ENCODE peak calls at places on chromosomes 13 and 19, in ten cellular contexts. X is bronchial epithelial cell; B is pancreas; L is lung; U is EH; V is tibial nerve; I is activated T-helper 1 cell treated with anti-CD3 and anti-CD28 coated beads, Interleukin-2, amount 50 U/mL, for 16 hours; M is NCI-H510A treated with DMSO at 0.1 percent for 48 hours; T is astrocyte of the cerebellum; H is posterior vena cava. Q is an unnamed sample.

GRCh38 chr19:6062274-6062673 is 48.0 kb downstream of the RFX2 start:
- DNase-seq in X (no peak), B (no peak), L (peak; percentile 65), U (no peak), V (no peak), I (no peak), M (no peak), T (no peak), H (peak; percentile 92), Q (peak; percentile 63)

GRCh38 chr13:46633416-46633815 is 80.4 kb downstream of the LRCH1 start:
- DNase-seq in X (peak; percentile 44), B (no peak), L (no peak), U (peak; percentile 93), V (no peak), I (no peak), M (no peak), T (peak; percentile 82), H (no peak), Q (no peak)

GRCh38 chr13:41017153-41017552 is 2.0 kb downstream of the ELF1 start:
- DNase-seq in X (no peak), B (no peak), L (no peak), U (no peak), V (no peak), I (no peak), M (no peak), T (no peak), H (no peak), Q (no peak)

GRCh38 chr13:99265823-99266426 is 7.7 kb upstream of the GPR18 start:
- DNase-seq in X (peak; percentile 63), B (no peak), L (no peak), U (peak; percentile 69), V (no peak), I (no peak), M (peak; percentile 54), T (peak; percentile 49), H (no peak), Q (peak; percentile 27)

GRCh38 chr19:15279326-15279904 is 47.2 kb upstream of the EPHX3 start:
- DNase-seq in X (no peak), B (no peak), L (no peak), U (no peak), V (no peak), I (no peak), M (no peak), T (no peak), H (no peak), Q (no peak)

GRCh38 chr19:10543420-10544241 is at the start of gene ATG4D:
- DNase-seq in X (peak; percentile 52), B (peak; percentile 99), L (peak; percentile 91), U (peak; percentile 76), V (peak; percentile 56), I (peak; percentile 65), M (peak; percentile 90), T (no peak), H (peak; percentile 89), Q (peak; percentile 83)

GRCh38 chr13:44425041-44425814 is 51.6 kb downstream of the SERP2 start:
- DNase-seq in X (no peak), B (no peak), L (no peak), U (no peak), V (no peak), I (no peak), M (no peak), T (no peak), H (no peak), Q (no peak)

GRCh38 chr19:49147923-49148682 is 7.1 kb downstream of the HRC start:
- DNase-seq in X (no peak), B (no peak), L (no peak), U (no peak), V (no peak), I (no peak), M (no peak), T (no peak), H (no peak), Q (peak; percentile 29)

GRCh38 chr13:46015374-46015773 is 37.2 kb downstream of the ZC3H13 start:
- DNase-seq in X (no peak), B (no peak), L (no peak), U (peak; percentile 15), V (no peak), I (no peak), M (no peak), T (no peak), H (no peak), Q (no peak)

GRCh38 chr13:95216182-95216581 is 85.1 kb downstream of the ABCC4 start:
- DNase-seq in X (no peak), B (no peak), L (no peak), U (no peak), V (no peak), I (no peak), M (no peak), T (no peak), H (no peak), Q (no peak)

GRCh38 chr13:40562975-40563349 is 103.5 kb downstream of the FOXO1 start:
- DNase-seq in X (no peak), B (no peak), L (no peak), U (no peak), V (no peak), I (no peak), M (no peak), T (peak; percentile 35), H (no peak), Q (no peak)

GRCh38 chr19:2048959-2049740 is 1.9 kb downstream of the MKNK2 start:
- DNase-seq in X (no peak), B (peak; percentile 75), L (no peak), U (peak; percentile 32), V (no peak), I (no peak), M (no peak), T (no peak), H (no peak), Q (peak; percentile 76)

GRCh38 chr19:19662866-19663291 is 597 bp downstream of the ATP13A1 start:
- DNase-seq in X (no peak), B (no peak), L (peak; percentile 44), U (no peak), V (no peak), I (no peak), M (no peak), T (no peak), H (no peak), Q (no peak)

GRCh38 chr13:50410921-50411712 is 395.9 kb downstream of the KCNRG start:
- DNase-seq in X (peak; percentile 89), B (no peak), L (peak; percentile 35), U (peak; percentile 91), V (no peak), I (no peak), M (no peak), T (no peak), H (peak; percentile 84), Q (peak; percentile 64)

GRCh38 chr19:35718345-35719041 is 690 bp downstream of the KMT2B start:
- DNase-seq in X (peak; percentile 10), B (peak; percentile 74), L (peak; percentile 45), U (peak; percentile 47), V (no peak), I (peak; percentile 22), M (no peak), T (no peak), H (peak; percentile 88), Q (peak; percentile 66)

GRCh38 chr19:55226273-55226672 is 2.3 kb downstream of the TMEM86B start:
- DNase-seq in X (no peak), B (no peak), L (no peak), U (no peak), V (no peak), I (no peak), M (no peak), T (no peak), H (no peak), Q (no peak)

GRCh38 chr13:27839809-27840467 is 47.7 kb downstream of the GSX1 start:
- DNase-seq in X (peak; percentile 64), B (no peak), L (no peak), U (peak; percentile 13), V (no peak), I (no peak), M (no peak), T (no peak), H (no peak), Q (no peak)

Q was measured in adrenal gland.